ENCODE peak calls at places on chromosomes 4 and X, in five cellular contexts. D, K, X, E and B are unnamed samples.

GRCh38 chrX:69073721-69074120 is 91.5 kb downstream of the PJA1 start:
- DNase-seq in E (no peak), X (peak; percentile 7), D (no peak), K (no peak), B (no peak)

GRCh38 chrX:116185163-116185562 is 14.6 kb downstream of the AGTR2 start:
- DNase-seq in E (no peak), X (no peak), D (no peak), K (no peak), B (no peak)

GRCh38 chr4:139028191-139028661 is 12.6 kb downstream of the NOCT start:
- DNase-seq in X (no peak), E (no peak), K (no peak), D (peak; percentile 80), B (no peak)

GRCh38 chr4:55125763-55126541 is 557 bp upstream of the KDR start:
- DNase-seq in D (no peak), E (peak; percentile 46), K (peak; percentile 39), X (no peak), B (peak; percentile 17)

GRCh38 chr4:108533245-108533844 is 87.0 kb upstream of the RPL34 start:
- DNase-seq in E (no peak), X (no peak), D (no peak), K (peak; percentile 60), B (no peak)

GRCh38 chr4:51853027-51853682 is 10.2 kb downstream of the DCUN1D4 start:
- DNase-seq in X (no peak), E (no peak), K (peak; percentile 6), D (peak; percentile 36), B (no peak)

GRCh38 chr4:184402239-184402638 is 72.1 kb downstream of the IRF2 start:
- DNase-seq in E (no peak), D (no peak), K (no peak), X (no peak), B (no peak)

GRCh38 chr4:6105311-6105911 is 87.2 kb upstream of the C4orf50 start:
- DNase-seq in X (peak; percentile 38), E (no peak), K (no peak), D (peak; percentile 15), B (no peak)

GRCh38 chr4:123877561-123877960 is 481.0 kb downstream of the SPRY1 start:
- DNase-seq in D (peak; percentile 51), X (no peak), K (no peak), E (no peak), B (no peak)

GRCh38 chrX:137194164-137194563 is 160.4 kb upstream of the GPR101 start:
- DNase-seq in K (peak; percentile 5), D (peak; percentile 27), E (peak; percentile 16), X (no peak), B (no peak)

GRCh38 chrX:147602297-147602696 is 309.4 kb upstream of the FMR1 start:
- DNase-seq in E (no peak), X (no peak), D (no peak), K (no peak), B (no peak)

GRCh38 chr4:104475652-104476051 is 19.0 kb downstream of the CXXC4 start:
- DNase-seq in E (no peak), K (no peak), X (no peak), D (no peak), B (no peak)

GRCh38 chr4:40316333-40316781 is 18.8 kb upstream of the CHRNA9 start:
- DNase-seq in K (peak; percentile 92), X (peak; percentile 44), E (no peak), D (no peak), B (no peak)

GRCh38 chrX:51837451-51837850 is 56.0 kb upstream of the MAGED1 start:
- DNase-seq in E (no peak), X (no peak), D (no peak), K (no peak), B (no peak)

GRCh38 chrX:17655232-17656034 is 81.9 kb upstream of the SCML1 start:
- DNase-seq in E (peak; percentile 53), X (no peak), D (no peak), K (peak; percentile 26), B (no peak)

GRCh38 chr4:157776930-157777329 is 395.9 kb downstream of the GASK1B start:
- DNase-seq in X (no peak), K (no peak), D (no peak), E (no peak), B (no peak)

GRCh38 chr4:157779084-157779483 is 393.7 kb downstream of the GASK1B start:
- DNase-seq in E (no peak), D (no peak), K (no peak), X (no peak), B (no peak)

GRCh38 chr4:157775971-157776370 is 396.9 kb downstream of the GASK1B start:
- DNase-seq in K (no peak), E (no peak), D (no peak), X (no peak), B (no peak)

GRCh38 chr4:157781361-157781760 is 391.5 kb downstream of the GASK1B start:
- DNase-seq in E (no peak), D (no peak), K (no peak), X (no peak), B (no peak)
- TF ChIP-seq CTCF in E (no peak), D (no peak), K (no peak), X (no peak), B (no peak)

GRCh38 chr4:117786566-117786965 is 247.7 kb upstream of the NDST3 start:
- DNase-seq in D (no peak), X (no peak), E (no peak), K (no peak), B (no peak)

GRCh38 chr4:117777721-117778120 is 256.6 kb upstream of the NDST3 start:
- DNase-seq in X (no peak), K (no peak), D (no peak), E (no peak), B (no peak)

GRCh38 chr4:117784266-117784665 is 250.0 kb upstream of the NDST3 start:
- DNase-seq in X (no peak), E (no peak), D (no peak), K (no peak), B (no peak)

GRCh38 chr4:117783716-117784115 is 250.6 kb upstream of the NDST3 start:
- DNase-seq in D (no peak), E (no peak), K (peak; percentile 5), X (no peak), B (no peak)
- TF ChIP-seq POLR2AphosphoS5 in D (no peak), E (no peak), K (no peak), X (no peak), B (no peak)

GRCh38 chr4:150297861-150298474 is 219.7 kb downstream of the DCLK2 start:
- DNase-seq in K (peak; percentile 79), E (peak; percentile 34), D (no peak), X (peak; percentile 76), B (peak; percentile 25)
- TF ChIP-seq CTCF in K (peak; percentile 35), E (peak; percentile 89), D (peak; percentile 43), X (peak; percentile 60), B (peak; percentile 60)

GRCh38 chr4:143514432-143514831 is 930 bp downstream of the SMARCA5 start:
- DNase-seq in E (peak; percentile 49), X (peak; percentile 81), D (peak; percentile 34), K (peak; percentile 74), B (peak; percentile 29)
- TF ChIP-seq POLR2AphosphoS5 in E (no peak), X (peak; percentile 26), D (no peak), K (no peak), B (no peak)

DNA sequence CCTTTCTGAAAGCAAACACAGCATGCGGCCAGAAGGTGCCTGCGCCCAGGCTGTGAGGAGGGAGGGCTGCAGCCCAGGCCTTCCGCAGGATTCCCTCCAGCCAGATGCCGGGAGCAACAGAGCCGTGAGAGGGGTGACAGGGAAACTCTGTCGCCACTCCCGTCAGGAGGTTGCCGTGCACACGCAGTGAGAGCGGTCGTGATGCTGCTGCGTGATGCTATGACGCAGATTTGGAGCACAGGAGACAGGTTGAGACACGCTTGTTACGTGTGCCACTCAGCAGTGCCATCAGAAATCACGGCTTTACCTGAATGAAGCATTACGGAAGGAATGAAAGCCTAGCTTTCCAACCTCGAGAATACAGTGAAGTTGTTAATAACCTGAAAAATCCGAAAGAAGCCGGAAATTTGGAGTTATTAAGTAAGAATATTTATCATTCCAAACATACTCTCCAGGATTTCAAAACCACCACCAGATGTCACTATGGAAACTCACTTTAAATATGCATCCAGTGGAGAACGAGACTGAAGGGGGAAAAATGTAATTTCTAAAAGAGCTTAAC is 54.4 kb downstream of the FAT1 start:
- DNase-seq in D (no peak), K (peak; percentile 27), X (peak; percentile 74), E (peak; percentile 36), B (peak; percentile 50)
- TF ChIP-seq CTCF in D (peak; percentile 41), K (peak; percentile 7), X (peak; percentile 59), E (peak; percentile 68), B (peak; percentile 65)

GRCh38 chr4:186755550-186756519 is 32.2 kb upstream of the FAT1 start:
- DNase-seq in D (no peak), X (no peak), E (no peak), K (no peak), B (no peak)
- TF ChIP-seq POLR2AphosphoS5 in D (no peak), X (no peak), E (no peak), K (no peak), B (no peak)